ENCODE peak calls at places on chromosomes 2 and 18, in nine cellular contexts. O is A549, R is kidney, T is AG04450, U is astrocyte of the spinal cord, V is epithelial cell of esophagus, Z is tibial artery, S is SK-N-SH, X is fibroblast of lung. B is an unnamed sample.
A peak's percentile ranks its signal among the peaks of the same experiment; 100 is the strongest.

GRCh38 chr2:229363126-229363814 is 92.2 kb upstream of the PID1 start:
- DNase-seq in U (peak; percentile 25), O (no peak), S (no peak), X (no peak), Z (no peak), R (no peak), V (peak; percentile 79), T (no peak), B (no peak)

GRCh38 chr2:212237350-212238095 is 301.1 kb downstream of the ERBB4 start:
- DNase-seq in S (no peak), R (no peak), U (no peak), O (no peak), X (no peak), V (no peak), Z (no peak), T (no peak), B (no peak)

GRCh38 chr18:75054611-75055010 is 154.3 kb downstream of the PTGR3 start:
- DNase-seq in V (no peak), R (no peak), S (no peak), X (no peak), Z (no peak), T (no peak), U (no peak), O (no peak), B (no peak)

GRCh38 chr2:11775384-11775783 is 29.0 kb downstream of the LPIN1 start:
- DNase-seq in S (no peak), T (no peak), Z (no peak), R (no peak), U (peak; percentile 38), O (no peak), V (no peak), X (peak; percentile 19), B (no peak)

GRCh38 chr2:223418800-223419199 is 183.4 kb downstream of the SCG2 start:
- DNase-seq in T (no peak), U (no peak), X (no peak), O (no peak), V (no peak), Z (no peak), S (no peak), R (no peak), B (no peak)

GRCh38 chr2:38266382-38267051 is 110.6 kb downstream of the ATL2 start:
- DNase-seq in V (no peak), S (no peak), R (no peak), X (no peak), Z (no peak), U (no peak), T (no peak), O (no peak), B (peak; percentile 33)

GRCh38 chr2:210553371-210553770 is 3.0 kb upstream of the CPS1 start:
- DNase-seq in T (no peak), R (no peak), U (peak; percentile 38), Z (no peak), X (peak; percentile 33), V (peak; percentile 59), O (no peak), S (no peak), B (no peak)

GRCh38 chr2:126409850-126410249 is 246.1 kb upstream of the GYPC start:
- DNase-seq in R (no peak), T (no peak), U (no peak), S (no peak), V (no peak), Z (no peak), X (no peak), O (no peak), B (no peak)

GRCh38 chr2:174663572-174663971 is 66.0 kb upstream of the WIPF1 start:
- DNase-seq in O (no peak), S (peak; percentile 68), R (no peak), U (peak; percentile 32), Z (peak; percentile 47), X (no peak), V (no peak), T (no peak), B (no peak)

GRCh38 chr2:202035089-202035940 is 1.7 kb downstream of the FZD7 start:
- DNase-seq in X (peak; percentile 88), R (peak; percentile 90), V (peak; percentile 40), S (no peak), U (peak; percentile 86), O (no peak), Z (peak; percentile 71), T (no peak), B (peak; percentile 76)

GRCh38 chr2:202038471-202039277 is 5.0 kb downstream of the FZD7 start:
- DNase-seq in T (no peak), V (peak; percentile 26), O (peak; percentile 19), R (no peak), Z (no peak), X (peak; percentile 46), S (no peak), U (peak; percentile 66), B (no peak)

GRCh38 chr2:202035941-202036372 is 2.3 kb downstream of the FZD7 start:
- DNase-seq in V (no peak), T (no peak), O (no peak), Z (peak; percentile 21), S (no peak), X (no peak), R (peak; percentile 77), U (peak; percentile 60), B (no peak)

GRCh38 chr2:202037086-202037485 is 3.4 kb downstream of the FZD7 start:
- DNase-seq in V (no peak), S (no peak), T (no peak), U (peak; percentile 59), O (no peak), Z (no peak), X (peak; percentile 65), R (no peak), B (no peak)

GRCh38 chr2:202036601-202037037 is 3.0 kb downstream of the FZD7 start:
- DNase-seq in S (peak; percentile 54), V (no peak), O (no peak), R (peak; percentile 72), T (no peak), Z (no peak), X (peak; percentile 46), U (peak; percentile 77), B (no peak)
- H3K4me3 ChIP-seq in S (peak overlapping the region; percentile 69), V (no peak overlapping the region), O (no peak overlapping the region), R (peak overlapping the region; percentile 35), T (peak overlapping the region; percentile 88), Z (peak overlapping the region; percentile 96), X (peak overlapping the region; percentile 70), U (peak overlapping the region; percentile 73), B (peak overlapping the region; percentile 86)

GRCh38 chr2:3007135-3007534 is 370.5 kb downstream of the EIPR1 start:
- DNase-seq in R (no peak), O (no peak), X (no peak), T (no peak), U (no peak), V (no peak), S (no peak), Z (no peak), B (no peak)

GRCh38 chr2:3000968-3001367 is 376.6 kb downstream of the EIPR1 start:
- DNase-seq in S (no peak), R (no peak), U (no peak), X (no peak), O (no peak), T (no peak), V (no peak), Z (no peak), B (no peak)

GRCh38 chr2:3005859-3006258 is 371.8 kb downstream of the EIPR1 start:
- DNase-seq in O (no peak), R (no peak), T (no peak), V (no peak), Z (no peak), X (no peak), S (no peak), U (no peak), B (no peak)

DNA sequence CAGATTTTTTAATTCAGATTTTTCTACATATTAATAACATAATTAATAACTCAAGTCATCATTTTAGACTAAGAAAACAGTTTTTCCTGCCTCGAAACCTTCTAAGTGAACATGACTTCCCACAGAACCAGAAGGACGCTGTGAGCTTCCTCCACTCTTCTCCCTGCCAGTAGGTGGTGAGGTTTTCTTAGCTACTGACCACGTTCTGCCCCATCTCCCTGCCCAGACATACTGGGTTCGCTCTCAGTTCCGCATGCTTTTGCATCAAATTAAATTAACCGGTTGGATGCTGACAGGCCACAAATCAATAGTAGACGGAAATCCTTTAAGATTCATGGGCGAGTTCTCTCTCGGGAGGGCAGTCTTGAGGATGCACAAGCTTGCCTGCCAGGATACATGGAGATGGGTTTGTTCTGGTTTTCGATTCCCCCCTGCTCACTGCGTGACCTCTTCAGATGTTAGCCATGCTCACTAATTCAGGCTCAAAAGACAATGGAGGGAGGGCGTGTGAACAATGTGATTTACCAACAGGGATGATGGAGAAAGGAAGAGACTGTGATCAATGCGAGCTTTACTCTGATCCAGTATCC is 375.9 kb downstream of the EIPR1 start:
- DNase-seq in X (no peak), S (no peak), Z (no peak), V (no peak), U (no peak), T (no peak), O (no peak), R (no peak), B (no peak)
- TF ChIP-seq CTCF in X (no peak), S (no peak), Z (no peak), V (no peak), U (no peak), T (no peak), O (peak; percentile 31), R (peak; percentile 41), B (no peak)

GRCh38 chr2:233051241-233052149 is 8.6 kb upstream of the INPP5D start:
- DNase-seq in T (no peak), X (peak; percentile 79), Z (peak; percentile 63), O (no peak), U (peak; percentile 66), V (peak; percentile 89), R (peak; percentile 83), S (no peak), B (peak; percentile 57)
- H3K4me3 ChIP-seq in T (no peak overlapping the region), X (no peak overlapping the region), Z (no peak overlapping the region), O (no peak overlapping the region), U (no peak overlapping the region), V (no peak overlapping the region), R (no peak overlapping the region), S (no peak overlapping the region), B (no peak overlapping the region)

GRCh38 chr2:70280242-70280798 is 13.2 kb downstream of the SNRPG start:
- DNase-seq in O (no peak), V (no peak), Z (no peak), S (no peak), U (no peak), T (no peak), R (no peak), X (no peak), B (no peak)

GRCh38 chr2:70282439-70282838 is 11.1 kb downstream of the SNRPG start:
- DNase-seq in R (no peak), U (no peak), X (no peak), S (no peak), O (no peak), T (no peak), Z (no peak), V (no peak), B (no peak)

DNA sequence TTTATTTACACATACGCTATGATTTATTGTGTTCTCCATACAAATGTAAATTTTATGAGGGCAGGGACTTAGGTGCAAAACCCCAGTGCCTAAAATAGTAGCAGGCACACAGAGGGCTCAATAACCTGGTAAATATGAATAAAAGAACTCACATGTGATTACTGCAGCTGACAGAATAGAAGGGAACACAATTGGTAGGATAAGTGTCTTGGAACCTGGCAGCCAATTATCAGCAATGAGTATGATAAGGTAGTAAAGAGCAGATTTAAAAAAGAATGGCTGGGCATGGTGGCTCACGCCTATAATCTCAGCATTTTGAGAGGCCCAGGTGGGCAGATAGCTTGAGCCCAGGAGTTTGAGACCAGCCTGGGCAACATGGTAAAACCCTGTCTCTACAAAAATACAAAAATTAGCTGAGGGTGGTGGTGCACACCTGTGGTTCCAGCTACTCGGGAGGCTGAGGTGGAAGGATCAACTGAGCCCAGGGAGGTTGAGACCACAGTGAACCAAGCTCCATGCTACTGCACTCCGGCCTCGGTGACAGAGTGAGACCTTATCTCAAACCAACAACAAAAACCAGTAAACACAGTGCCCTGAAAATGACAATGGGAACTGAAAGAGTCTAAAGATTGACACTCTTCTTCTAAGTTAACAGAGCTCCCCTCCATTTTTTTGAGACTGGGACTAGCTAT is 9.9 kb downstream of the SNRPG start:
- DNase-seq in U (no peak), S (no peak), Z (no peak), T (no peak), V (no peak), X (no peak), R (no peak), O (no peak), B (no peak)
- TF ChIP-seq CTCF in U (no peak), S (no peak), Z (no peak), T (no peak), V (no peak), X (no peak), R (no peak), O (no peak), B (no peak)